ENCODE peak calls at places on chromosomes 3 and 15, in seven cellular contexts. One of them, this sample, is unnamed.

GRCh38 chr3:77605308-77605707 is 565.4 kb downstream of the ROBO2 start:
- DNase-seq in epithelial cell of esophagus: peak; percentile 14
- DNase-seq in small intestine: no peak
- DNase-seq in fibroblast of pulmonary artery: no peak
- DNase-seq in SK-N-SH: no peak
- DNase-seq in NCI-H1105 treated with DMSO at 0.1 percent for 48 hours: no peak
- DNase-seq in amygdala: no peak
- DNase-seq in this sample: no peak

GRCh38 chr3:185779461-185779860 is 45.4 kb downstream of the IGF2BP2 start:
- DNase-seq in epithelial cell of esophagus: no peak
- DNase-seq in small intestine: no peak
- DNase-seq in fibroblast of pulmonary artery: no peak
- DNase-seq in SK-N-SH: no peak
- DNase-seq in NCI-H1105 treated with DMSO at 0.1 percent for 48 hours: no peak
- DNase-seq in amygdala: no peak
- DNase-seq in this sample: no peak

GRCh38 chr3:105938826-105939225 is 70.0 kb upstream of the CBLB start:
- DNase-seq in epithelial cell of esophagus: no peak
- DNase-seq in small intestine: no peak
- DNase-seq in fibroblast of pulmonary artery: no peak
- DNase-seq in SK-N-SH: no peak
- DNase-seq in NCI-H1105 treated with DMSO at 0.1 percent for 48 hours: no peak
- DNase-seq in amygdala: no peak
- DNase-seq in this sample: no peak

GRCh38 chr3:70880416-70880815 is 568.0 kb upstream of the MDFIC2 start:
- DNase-seq in epithelial cell of esophagus: no peak
- DNase-seq in small intestine: no peak
- DNase-seq in fibroblast of pulmonary artery: no peak
- DNase-seq in SK-N-SH: no peak
- DNase-seq in NCI-H1105 treated with DMSO at 0.1 percent for 48 hours: no peak
- DNase-seq in amygdala: no peak
- DNase-seq in this sample: no peak

GRCh38 chr15:77696006-77696631 is 63.4 kb upstream of the LINGO1 start:
- DNase-seq in epithelial cell of esophagus: no peak
- DNase-seq in small intestine: no peak
- DNase-seq in fibroblast of pulmonary artery: no peak
- DNase-seq in SK-N-SH: peak; percentile 65
- DNase-seq in NCI-H1105 treated with DMSO at 0.1 percent for 48 hours: no peak
- DNase-seq in amygdala: no peak
- DNase-seq in this sample: no peak

GRCh38 chr3:47647550-47647949 is 68.9 kb upstream of the CSPG5 start:
- DNase-seq in epithelial cell of esophagus: no peak
- DNase-seq in small intestine: peak; percentile 89
- DNase-seq in fibroblast of pulmonary artery: no peak
- DNase-seq in SK-N-SH: no peak
- DNase-seq in NCI-H1105 treated with DMSO at 0.1 percent for 48 hours: no peak
- DNase-seq in amygdala: no peak
- DNase-seq in this sample: no peak

GRCh38 chr15:99425666-99426301 is 140.0 kb upstream of the MEF2A start:
- DNase-seq in epithelial cell of esophagus: peak; percentile 55
- DNase-seq in small intestine: no peak
- DNase-seq in fibroblast of pulmonary artery: peak; percentile 49
- DNase-seq in SK-N-SH: no peak
- DNase-seq in NCI-H1105 treated with DMSO at 0.1 percent for 48 hours: no peak
- DNase-seq in amygdala: no peak
- DNase-seq in this sample: peak; percentile 33

GRCh38 chr3:33372218-33373081 is 67.8 kb downstream of the UBP1 start:
- DNase-seq in epithelial cell of esophagus: peak; percentile 77
- DNase-seq in small intestine: peak; percentile 59
- DNase-seq in fibroblast of pulmonary artery: peak; percentile 70
- DNase-seq in SK-N-SH: peak; percentile 55
- DNase-seq in NCI-H1105 treated with DMSO at 0.1 percent for 48 hours: peak; percentile 18
- DNase-seq in amygdala: no peak
- DNase-seq in this sample: peak; percentile 20

GRCh38 chr3:59772416-59773408 is 722.9 kb upstream of the CFAP20DC start:
- DNase-seq in epithelial cell of esophagus: no peak
- DNase-seq in small intestine: peak; percentile 33
- DNase-seq in fibroblast of pulmonary artery: no peak
- DNase-seq in SK-N-SH: no peak
- DNase-seq in NCI-H1105 treated with DMSO at 0.1 percent for 48 hours: no peak
- DNase-seq in amygdala: no peak
- DNase-seq in this sample: no peak

GRCh38 chr15:57591822-57592367 is at the start of gene MYZAP:
- DNase-seq in epithelial cell of esophagus: peak; percentile 64
- DNase-seq in small intestine: no peak
- DNase-seq in fibroblast of pulmonary artery: no peak
- DNase-seq in SK-N-SH: peak; percentile 89
- DNase-seq in NCI-H1105 treated with DMSO at 0.1 percent for 48 hours: peak; percentile 36
- DNase-seq in amygdala: no peak
- DNase-seq in this sample: peak; percentile 62

GRCh38 chr3:47617061-47618010 is 38.7 kb upstream of the CSPG5 start:
- DNase-seq in epithelial cell of esophagus: peak; percentile 42
- DNase-seq in small intestine: no peak
- DNase-seq in fibroblast of pulmonary artery: no peak
- DNase-seq in SK-N-SH: no peak
- DNase-seq in NCI-H1105 treated with DMSO at 0.1 percent for 48 hours: no peak
- DNase-seq in amygdala: no peak
- DNase-seq in this sample: no peak

GRCh38 chr3:98778852-98779379 is 15.8 kb downstream of the ST3GAL6 start:
- DNase-seq in epithelial cell of esophagus: peak; percentile 93
- DNase-seq in small intestine: peak; percentile 11
- DNase-seq in fibroblast of pulmonary artery: peak; percentile 99
- DNase-seq in SK-N-SH: no peak
- DNase-seq in NCI-H1105 treated with DMSO at 0.1 percent for 48 hours: no peak
- DNase-seq in amygdala: no peak
- DNase-seq in this sample: no peak

GRCh38 chr15:45486317-45486716 is 36.2 kb downstream of the SLC30A4 start:
- DNase-seq in epithelial cell of esophagus: no peak
- DNase-seq in small intestine: no peak
- DNase-seq in fibroblast of pulmonary artery: no peak
- DNase-seq in SK-N-SH: no peak
- DNase-seq in NCI-H1105 treated with DMSO at 0.1 percent for 48 hours: no peak
- DNase-seq in amygdala: no peak
- DNase-seq in this sample: no peak

GRCh38 chr3:158532099-158532734 is 38.8 kb upstream of the MLF1 start:
- DNase-seq in epithelial cell of esophagus: peak; percentile 65
- DNase-seq in small intestine: peak; percentile 32
- DNase-seq in fibroblast of pulmonary artery: peak; percentile 82
- DNase-seq in SK-N-SH: peak; percentile 36
- DNase-seq in NCI-H1105 treated with DMSO at 0.1 percent for 48 hours: peak; percentile 82
- DNase-seq in amygdala: no peak
- DNase-seq in this sample: peak; percentile 45

GRCh38 chr3:105997466-105997799 is 128.6 kb upstream of the CBLB start:
- DNase-seq in epithelial cell of esophagus: no peak
- DNase-seq in small intestine: no peak
- DNase-seq in fibroblast of pulmonary artery: no peak
- DNase-seq in SK-N-SH: no peak
- DNase-seq in NCI-H1105 treated with DMSO at 0.1 percent for 48 hours: no peak
- DNase-seq in amygdala: no peak
- DNase-seq in this sample: no peak

GRCh38 chr15:25832158-25832557 is 31.0 kb downstream of the ATP10A start:
- DNase-seq in epithelial cell of esophagus: no peak
- DNase-seq in small intestine: no peak
- DNase-seq in fibroblast of pulmonary artery: no peak
- DNase-seq in SK-N-SH: no peak
- DNase-seq in NCI-H1105 treated with DMSO at 0.1 percent for 48 hours: no peak
- DNase-seq in amygdala: no peak
- DNase-seq in this sample: no peak

GRCh38 chr3:156382458-156383346 is 172.2 kb downstream of the SSR3 start:
- DNase-seq in epithelial cell of esophagus: peak; percentile 56
- DNase-seq in small intestine: peak; percentile 36
- DNase-seq in fibroblast of pulmonary artery: peak; percentile 60
- DNase-seq in SK-N-SH: no peak
- DNase-seq in NCI-H1105 treated with DMSO at 0.1 percent for 48 hours: peak; percentile 25
- DNase-seq in amygdala: no peak
- DNase-seq in this sample: peak; percentile 61

GRCh38 chr3:179000144-179000543 is 71.5 kb downstream of the ZMAT3 start:
- DNase-seq in epithelial cell of esophagus: no peak
- DNase-seq in small intestine: no peak
- DNase-seq in fibroblast of pulmonary artery: no peak
- DNase-seq in SK-N-SH: no peak
- DNase-seq in NCI-H1105 treated with DMSO at 0.1 percent for 48 hours: no peak
- DNase-seq in amygdala: no peak
- DNase-seq in this sample: no peak

GRCh38 chr3:28476194-28476593 is 127.6 kb upstream of the AZI2 start:
- DNase-seq in epithelial cell of esophagus: peak; percentile 64
- DNase-seq in small intestine: peak; percentile 4
- DNase-seq in fibroblast of pulmonary artery: peak; percentile 73
- DNase-seq in SK-N-SH: peak; percentile 58
- DNase-seq in NCI-H1105 treated with DMSO at 0.1 percent for 48 hours: peak; percentile 45
- DNase-seq in amygdala: no peak
- DNase-seq in this sample: no peak

GRCh38 chr15:47409038-47409437 is 308.3 kb upstream of the SEMA6D start:
- DNase-seq in epithelial cell of esophagus: no peak
- DNase-seq in small intestine: no peak
- DNase-seq in fibroblast of pulmonary artery: peak; percentile 54
- DNase-seq in SK-N-SH: no peak
- DNase-seq in NCI-H1105 treated with DMSO at 0.1 percent for 48 hours: no peak
- DNase-seq in amygdala: no peak
- DNase-seq in this sample: no peak

GRCh38 chr15:54150255-54150654 is 172.0 kb downstream of the UNC13C start:
- DNase-seq in epithelial cell of esophagus: no peak
- DNase-seq in small intestine: no peak
- DNase-seq in fibroblast of pulmonary artery: peak; percentile 73
- DNase-seq in SK-N-SH: no peak
- DNase-seq in NCI-H1105 treated with DMSO at 0.1 percent for 48 hours: no peak
- DNase-seq in amygdala: no peak
- DNase-seq in this sample: peak; percentile 13

GRCh38 chr3:170982733-170983132 is 43.8 kb downstream of the SLC2A2 start:
- DNase-seq in epithelial cell of esophagus: no peak
- DNase-seq in small intestine: no peak
- DNase-seq in fibroblast of pulmonary artery: no peak
- DNase-seq in SK-N-SH: no peak
- DNase-seq in NCI-H1105 treated with DMSO at 0.1 percent for 48 hours: no peak
- DNase-seq in amygdala: no peak
- DNase-seq in this sample: no peak

GRCh38 chr3:96755519-96755918 is 58.9 kb upstream of the EPHA6 start:
- DNase-seq in epithelial cell of esophagus: peak; percentile 28
- DNase-seq in small intestine: no peak
- DNase-seq in fibroblast of pulmonary artery: no peak
- DNase-seq in SK-N-SH: no peak
- DNase-seq in NCI-H1105 treated with DMSO at 0.1 percent for 48 hours: no peak
- DNase-seq in amygdala: no peak
- DNase-seq in this sample: no peak

GRCh38 chr3:190120161-190121060 is at the start of gene P3H2:
- DNase-seq in epithelial cell of esophagus: peak; percentile 92
- DNase-seq in small intestine: peak; percentile 14
- DNase-seq in fibroblast of pulmonary artery: peak; percentile 92
- DNase-seq in SK-N-SH: peak; percentile 88
- DNase-seq in NCI-H1105 treated with DMSO at 0.1 percent for 48 hours: peak; percentile 93
- DNase-seq in amygdala: peak; percentile 59
- DNase-seq in this sample: peak; percentile 73

GRCh38 chr3:193560870-193561269 is 6.2 kb upstream of the ATP13A4 start:
- DNase-seq in epithelial cell of esophagus: no peak
- DNase-seq in small intestine: no peak
- DNase-seq in fibroblast of pulmonary artery: no peak
- DNase-seq in SK-N-SH: no peak
- DNase-seq in NCI-H1105 treated with DMSO at 0.1 percent for 48 hours: peak; percentile 84
- DNase-seq in amygdala: peak; percentile 33
- DNase-seq in this sample: peak; percentile 28

GRCh38 chr15:77107531-77108355 is 36.8 kb upstream of the TSPAN3 start:
- DNase-seq in epithelial cell of esophagus: peak; percentile 51
- DNase-seq in small intestine: peak; percentile 63
- DNase-seq in fibroblast of pulmonary artery: peak; percentile 73
- DNase-seq in SK-N-SH: peak; percentile 72
- DNase-seq in NCI-H1105 treated with DMSO at 0.1 percent for 48 hours: peak; percentile 7
- DNase-seq in amygdala: peak; percentile 18
- DNase-seq in this sample: peak; percentile 71

GRCh38 chr3:71585126-71585525 is 1.6 kb upstream of the FOXP1 start:
- DNase-seq in epithelial cell of esophagus: no peak
- DNase-seq in small intestine: no peak
- DNase-seq in fibroblast of pulmonary artery: no peak
- DNase-seq in SK-N-SH: no peak
- DNase-seq in NCI-H1105 treated with DMSO at 0.1 percent for 48 hours: no peak
- DNase-seq in amygdala: no peak
- DNase-seq in this sample: no peak

GRCh38 chr15:50463423-50464358 is 39.5 kb downstream of the USP8 start:
- DNase-seq in epithelial cell of esophagus: no peak
- DNase-seq in small intestine: no peak
- DNase-seq in fibroblast of pulmonary artery: peak; percentile 33
- DNase-seq in SK-N-SH: no peak
- DNase-seq in NCI-H1105 treated with DMSO at 0.1 percent for 48 hours: no peak
- DNase-seq in amygdala: no peak
- DNase-seq in this sample: no peak

GRCh38 chr3:134312873-134313838 is 61.1 kb downstream of the AMOTL2 start:
- DNase-seq in epithelial cell of esophagus: peak; percentile 46
- DNase-seq in small intestine: peak; percentile 54
- DNase-seq in fibroblast of pulmonary artery: peak; percentile 87
- DNase-seq in SK-N-SH: no peak
- DNase-seq in NCI-H1105 treated with DMSO at 0.1 percent for 48 hours: no peak
- DNase-seq in amygdala: no peak
- DNase-seq in this sample: no peak

GRCh38 chr15:76172782-76173181 is 113.0 kb downstream of the TMEM266 start:
- DNase-seq in epithelial cell of esophagus: no peak
- DNase-seq in small intestine: no peak
- DNase-seq in fibroblast of pulmonary artery: no peak
- DNase-seq in SK-N-SH: no peak
- DNase-seq in NCI-H1105 treated with DMSO at 0.1 percent for 48 hours: no peak
- DNase-seq in amygdala: no peak
- DNase-seq in this sample: no peak

GRCh38 chr15:80989110-80989517 is 505 bp downstream of the MESD start:
- DNase-seq in epithelial cell of esophagus: no peak
- DNase-seq in small intestine: no peak
- DNase-seq in fibroblast of pulmonary artery: no peak
- DNase-seq in SK-N-SH: no peak
- DNase-seq in NCI-H1105 treated with DMSO at 0.1 percent for 48 hours: no peak
- DNase-seq in amygdala: no peak
- DNase-seq in this sample: no peak

GRCh38 chr3:22399566-22399965 is 648.6 kb upstream of the ZNF385D start:
- DNase-seq in epithelial cell of esophagus: no peak
- DNase-seq in small intestine: no peak
- DNase-seq in fibroblast of pulmonary artery: peak; percentile 10
- DNase-seq in SK-N-SH: no peak
- DNase-seq in NCI-H1105 treated with DMSO at 0.1 percent for 48 hours: no peak
- DNase-seq in amygdala: no peak
- DNase-seq in this sample: no peak

GRCh38 chr3:128413413-128414205 is 53.1 kb downstream of the DNAJB8 start:
- DNase-seq in epithelial cell of esophagus: no peak
- DNase-seq in small intestine: no peak
- DNase-seq in fibroblast of pulmonary artery: no peak
- DNase-seq in SK-N-SH: no peak
- DNase-seq in NCI-H1105 treated with DMSO at 0.1 percent for 48 hours: no peak
- DNase-seq in amygdala: no peak
- DNase-seq in this sample: no peak